ENCODE peak calls at places on chromosomes 6 and 20, in nine cellular contexts. One of them, this sample, is unnamed.

GRCh38 chr6:22113046-22113766 is 183.6 kb downstream of the PRL start:
- DNase-seq in NCI-H2029 treated with DMSO at 0.1 percent for 48 hours: no peak
- DNase-seq in RWPE1: peak; percentile 77
- DNase-seq in SK-MEL-5: peak; percentile 97
- DNase-seq in nephron progenitor cell: no peak
- DNase-seq in EL: peak; percentile 92
- DNase-seq in neural crest cell: no peak
- DNase-seq in hippocampal formation: no peak
- DNase-seq in G401: no peak
- DNase-seq in this sample: peak; percentile 84

GRCh38 chr6:13733178-13733851 is 21.7 kb upstream of the RANBP9 start:
- DNase-seq in NCI-H2029 treated with DMSO at 0.1 percent for 48 hours: peak; percentile 91
- DNase-seq in RWPE1: peak; percentile 86
- DNase-seq in SK-MEL-5: peak; percentile 96
- DNase-seq in nephron progenitor cell: no peak
- DNase-seq in EL: peak; percentile 86
- DNase-seq in neural crest cell: no peak
- DNase-seq in hippocampal formation: no peak
- DNase-seq in G401: peak; percentile 24
- DNase-seq in this sample: peak; percentile 90

GRCh38 chr6:79240509-79240908 is 6.0 kb upstream of the HMGN3 start:
- DNase-seq in NCI-H2029 treated with DMSO at 0.1 percent for 48 hours: peak; percentile 8
- DNase-seq in RWPE1: no peak
- DNase-seq in SK-MEL-5: no peak
- DNase-seq in nephron progenitor cell: no peak
- DNase-seq in EL: no peak
- DNase-seq in neural crest cell: no peak
- DNase-seq in hippocampal formation: no peak
- DNase-seq in G401: no peak
- DNase-seq in this sample: no peak

GRCh38 chr20:17957505-17958325 is 10.9 kb downstream of the SNX5 start:
- DNase-seq in NCI-H2029 treated with DMSO at 0.1 percent for 48 hours: no peak
- DNase-seq in RWPE1: no peak
- DNase-seq in SK-MEL-5: no peak
- DNase-seq in nephron progenitor cell: no peak
- DNase-seq in EL: no peak
- DNase-seq in neural crest cell: no peak
- DNase-seq in hippocampal formation: no peak
- DNase-seq in G401: no peak
- DNase-seq in this sample: no peak

GRCh38 chr20:50335105-50335504 is 144.5 kb downstream of the CEBPB start:
- DNase-seq in NCI-H2029 treated with DMSO at 0.1 percent for 48 hours: no peak
- DNase-seq in RWPE1: peak; percentile 85
- DNase-seq in SK-MEL-5: peak; percentile 76
- DNase-seq in nephron progenitor cell: peak; percentile 31
- DNase-seq in EL: no peak
- DNase-seq in neural crest cell: no peak
- DNase-seq in hippocampal formation: no peak
- DNase-seq in G401: peak; percentile 8
- DNase-seq in this sample: no peak

GRCh38 chr6:89951574-89952360 is 57.5 kb downstream of the GJA10 start:
- DNase-seq in NCI-H2029 treated with DMSO at 0.1 percent for 48 hours: peak; percentile 15
- DNase-seq in RWPE1: peak; percentile 20
- DNase-seq in SK-MEL-5: no peak
- DNase-seq in nephron progenitor cell: peak; percentile 20
- DNase-seq in EL: no peak
- DNase-seq in neural crest cell: no peak
- DNase-seq in hippocampal formation: peak; percentile 52
- DNase-seq in G401: peak; percentile 87
- DNase-seq in this sample: no peak

GRCh38 chr6:52152070-52152423 is 34.1 kb upstream of the IL17A start:
- DNase-seq in NCI-H2029 treated with DMSO at 0.1 percent for 48 hours: no peak
- DNase-seq in RWPE1: no peak
- DNase-seq in SK-MEL-5: no peak
- DNase-seq in nephron progenitor cell: no peak
- DNase-seq in EL: no peak
- DNase-seq in neural crest cell: no peak
- DNase-seq in hippocampal formation: no peak
- DNase-seq in G401: no peak
- DNase-seq in this sample: no peak

GRCh38 chr20:57481281-57481711 is 43.6 kb downstream of the CTCFL start:
- DNase-seq in NCI-H2029 treated with DMSO at 0.1 percent for 48 hours: no peak
- DNase-seq in RWPE1: no peak
- DNase-seq in SK-MEL-5: no peak
- DNase-seq in nephron progenitor cell: no peak
- DNase-seq in EL: no peak
- DNase-seq in neural crest cell: no peak
- DNase-seq in hippocampal formation: no peak
- DNase-seq in G401: no peak
- DNase-seq in this sample: no peak

GRCh38 chr20:25544760-25545159 is 40.6 kb downstream of the NINL start:
- DNase-seq in NCI-H2029 treated with DMSO at 0.1 percent for 48 hours: no peak
- DNase-seq in RWPE1: no peak
- DNase-seq in SK-MEL-5: no peak
- DNase-seq in nephron progenitor cell: no peak
- DNase-seq in EL: no peak
- DNase-seq in neural crest cell: no peak
- DNase-seq in hippocampal formation: no peak
- DNase-seq in G401: no peak
- DNase-seq in this sample: no peak

GRCh38 chr20:64261138-64261537 is 5.6 kb downstream of the PCMTD2 start:
- DNase-seq in NCI-H2029 treated with DMSO at 0.1 percent for 48 hours: no peak
- DNase-seq in RWPE1: no peak
- DNase-seq in SK-MEL-5: no peak
- DNase-seq in nephron progenitor cell: peak; percentile 46
- DNase-seq in EL: peak; percentile 78
- DNase-seq in neural crest cell: no peak
- DNase-seq in hippocampal formation: no peak
- DNase-seq in G401: no peak
- DNase-seq in this sample: peak; percentile 35

GRCh38 chr6:15513131-15513771 is 149.6 kb downstream of the DTNBP1 start:
- DNase-seq in NCI-H2029 treated with DMSO at 0.1 percent for 48 hours: no peak
- DNase-seq in RWPE1: no peak
- DNase-seq in SK-MEL-5: no peak
- DNase-seq in nephron progenitor cell: no peak
- DNase-seq in EL: no peak
- DNase-seq in neural crest cell: no peak
- DNase-seq in hippocampal formation: no peak
- DNase-seq in G401: no peak
- DNase-seq in this sample: no peak

GRCh38 chr6:129767776-129768490 is 58.0 kb upstream of the ARHGAP18 start:
- DNase-seq in NCI-H2029 treated with DMSO at 0.1 percent for 48 hours: no peak
- DNase-seq in RWPE1: no peak
- DNase-seq in SK-MEL-5: no peak
- DNase-seq in nephron progenitor cell: no peak
- DNase-seq in EL: no peak
- DNase-seq in neural crest cell: no peak
- DNase-seq in hippocampal formation: no peak
- DNase-seq in G401: no peak
- DNase-seq in this sample: no peak

GRCh38 chr6:89952361-89952680 is 58.1 kb downstream of the GJA10 start:
- DNase-seq in NCI-H2029 treated with DMSO at 0.1 percent for 48 hours: no peak
- DNase-seq in RWPE1: no peak
- DNase-seq in SK-MEL-5: no peak
- DNase-seq in nephron progenitor cell: no peak
- DNase-seq in EL: no peak
- DNase-seq in neural crest cell: no peak
- DNase-seq in hippocampal formation: no peak
- DNase-seq in G401: no peak
- DNase-seq in this sample: no peak

GRCh38 chr6:36399970-36400369 is 12.5 kb upstream of the ETV7 start:
- DNase-seq in NCI-H2029 treated with DMSO at 0.1 percent for 48 hours: no peak
- DNase-seq in RWPE1: no peak
- DNase-seq in SK-MEL-5: no peak
- DNase-seq in nephron progenitor cell: no peak
- DNase-seq in EL: no peak
- DNase-seq in neural crest cell: no peak
- DNase-seq in hippocampal formation: no peak
- DNase-seq in G401: no peak
- DNase-seq in this sample: no peak

GRCh38 chr6:113530769-113531168 is 326.4 kb upstream of the MARCKS start:
- DNase-seq in NCI-H2029 treated with DMSO at 0.1 percent for 48 hours: no peak
- DNase-seq in RWPE1: peak; percentile 64
- DNase-seq in SK-MEL-5: peak; percentile 37
- DNase-seq in nephron progenitor cell: no peak
- DNase-seq in EL: peak; percentile 90
- DNase-seq in neural crest cell: peak; percentile 2
- DNase-seq in hippocampal formation: no peak
- DNase-seq in G401: no peak
- DNase-seq in this sample: peak; percentile 92

GRCh38 chr6:12118604-12119003 is 106.5 kb downstream of the HIVEP1 start:
- DNase-seq in NCI-H2029 treated with DMSO at 0.1 percent for 48 hours: no peak
- DNase-seq in RWPE1: no peak
- DNase-seq in SK-MEL-5: no peak
- DNase-seq in nephron progenitor cell: no peak
- DNase-seq in EL: no peak
- DNase-seq in neural crest cell: no peak
- DNase-seq in hippocampal formation: no peak
- DNase-seq in G401: no peak
- DNase-seq in this sample: no peak

GRCh38 chr6:109322825-109323580 is 59.3 kb downstream of the CD164 start:
- DNase-seq in NCI-H2029 treated with DMSO at 0.1 percent for 48 hours: no peak
- DNase-seq in RWPE1: no peak
- DNase-seq in SK-MEL-5: no peak
- DNase-seq in nephron progenitor cell: no peak
- DNase-seq in EL: no peak
- DNase-seq in neural crest cell: no peak
- DNase-seq in hippocampal formation: no peak
- DNase-seq in G401: no peak
- DNase-seq in this sample: no peak

GRCh38 chr6:122751291-122751690 is 28.2 kb upstream of the FABP7 start:
- DNase-seq in NCI-H2029 treated with DMSO at 0.1 percent for 48 hours: no peak
- DNase-seq in RWPE1: no peak
- DNase-seq in SK-MEL-5: no peak
- DNase-seq in nephron progenitor cell: no peak
- DNase-seq in EL: no peak
- DNase-seq in neural crest cell: no peak
- DNase-seq in hippocampal formation: no peak
- DNase-seq in G401: no peak
- DNase-seq in this sample: no peak

GRCh38 chr20:47412073-47412472 is 55.6 kb upstream of the ZMYND8 start:
- DNase-seq in NCI-H2029 treated with DMSO at 0.1 percent for 48 hours: no peak
- DNase-seq in RWPE1: no peak
- DNase-seq in SK-MEL-5: no peak
- DNase-seq in nephron progenitor cell: no peak
- DNase-seq in EL: no peak
- DNase-seq in neural crest cell: no peak
- DNase-seq in hippocampal formation: no peak
- DNase-seq in G401: no peak
- DNase-seq in this sample: no peak

GRCh38 chr6:80548496-80548895 is 442.0 kb downstream of the BCKDHB start:
- DNase-seq in NCI-H2029 treated with DMSO at 0.1 percent for 48 hours: no peak
- DNase-seq in RWPE1: no peak
- DNase-seq in SK-MEL-5: no peak
- DNase-seq in nephron progenitor cell: no peak
- DNase-seq in EL: peak; percentile 31
- DNase-seq in neural crest cell: no peak
- DNase-seq in hippocampal formation: no peak
- DNase-seq in G401: no peak
- DNase-seq in this sample: no peak

This sample was measured in foreskin melanocyte.